ENCODE peak calls at places on chromosomes 1 and 21, in six cellular contexts. J is mesenchymal stem cell, R is IMR-90, G is neuronal stem cell, Y is H9, A is H1. E is an unnamed sample.

GRCh38 chr1:204872262-204872881 is 1.7 kb downstream of the NFASC start:
- DNase-seq in J (no peak), R (no peak), G (no peak), Y (no peak), A (no peak), E (no peak)

GRCh38 chr1:52141513-52142219 is at the start of gene ZFYVE9:
- DNase-seq in J (peak), R (peak), G (peak), Y (peak), A (peak), E (peak)

GRCh38 chr1:165764277-165764676 is 4.4 kb downstream of the TMCO1 start:
- DNase-seq in J (no peak), R (no peak), G (no peak), Y (no peak), A (no peak), E (no peak)

GRCh38 chr1:178361847-178362246 is 134.9 kb downstream of the CLEC20A start:
- DNase-seq in J (no peak), R (no peak), G (no peak), Y (no peak), A (no peak), E (no peak)

GRCh38 chr1:8284167-8284566 is 33.7 kb upstream of the SLC45A1 start:
- DNase-seq in J (peak), R (peak), G (no peak), Y (no peak), A (no peak), E (no peak)

GRCh38 chr1:167185062-167185461 is 35.6 kb upstream of the POU2F1 start:
- DNase-seq in J (no peak), R (no peak), G (no peak), Y (no peak), A (no peak), E (no peak)

GRCh38 chr1:2801535-2802291 is at the start of gene TTC34:
- DNase-seq in J (no peak), R (no peak), G (peak), Y (no peak), A (no peak), E (no peak)

GRCh38 chr1:88777604-88778149 is 93.6 kb downstream of the PKN2 start:
- DNase-seq in J (no peak), R (no peak), G (no peak), Y (peak), A (peak), E (no peak)

GRCh38 chr21:43364851-43365424 is 62.0 kb downstream of the SIK1 start:
- DNase-seq in J (no peak), R (no peak), G (no peak), Y (no peak), A (no peak), E (no peak)

GRCh38 chr1:159775716-159776115 is 5.0 kb upstream of the DUSP23 start:
- DNase-seq in J (no peak), R (no peak), G (no peak), Y (no peak), A (no peak), E (no peak)

GRCh38 chr1:159781992-159782391 is 1.2 kb downstream of the DUSP23 start:
- DNase-seq in J (no peak), R (no peak), G (no peak), Y (no peak), A (no peak), E (no peak)

GRCh38 chr1:159780583-159781582 is at the start of gene DUSP23:
- DNase-seq in J (peak), R (peak), G (peak), Y (peak), A (peak), E (peak)

GRCh38 chr1:159778266-159778665 is 2.5 kb upstream of the DUSP23 start:
- DNase-seq in J (no peak), R (no peak), G (no peak), Y (no peak), A (no peak), E (no peak)

GRCh38 chr1:159779403-159779851 is 1.3 kb upstream of the DUSP23 start:
- DNase-seq in J (no peak), R (peak), G (no peak), Y (no peak), A (no peak), E (no peak)
- H4K91ac ChIP-seq in J (no peak), R (no peak), G (no peak), Y (no peak), A (no peak), E (no peak)

DNA sequence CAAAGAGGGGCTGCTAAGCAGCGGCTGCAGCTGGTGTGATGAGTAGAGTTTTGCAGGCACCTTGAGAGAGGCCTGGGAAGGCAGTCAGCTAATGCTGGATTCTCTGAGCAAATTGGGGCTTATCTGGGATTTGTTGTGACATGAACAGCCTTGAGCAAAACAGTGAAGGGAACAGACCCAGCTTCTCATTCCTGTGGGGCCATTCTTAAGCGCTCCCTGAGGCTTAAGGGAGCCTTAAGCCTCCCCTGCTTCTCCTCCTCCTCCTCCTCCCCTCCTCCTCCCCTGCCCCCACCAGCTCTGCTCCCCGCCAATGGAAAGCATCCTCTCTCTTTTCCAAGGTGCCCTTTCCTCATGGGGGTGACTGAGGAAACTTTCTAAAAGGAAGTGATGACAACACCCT is 21.3 kb downstream of the HMGCS2 start:
- DNase-seq in J (no peak), R (no peak), G (no peak), Y (no peak), A (no peak), E (no peak)
- H4K91ac ChIP-seq in J (no peak), R (no peak), G (no peak), Y (no peak), A (no peak), E (no peak)

GRCh38 chr1:24281591-24281990 is 37.6 kb upstream of the GRHL3 start:
- DNase-seq in J (no peak), R (no peak), G (no peak), Y (no peak), A (no peak), E (no peak)
- H4K91ac ChIP-seq in J (no peak), R (no peak), G (no peak), Y (no peak), A (no peak), E (no peak)

GRCh38 chr1:180777072-180777689 is 135.5 kb upstream of the KIAA1614 start:
- DNase-seq in J (no peak), R (no peak), G (no peak), Y (no peak), A (no peak), E (no peak)

GRCh38 chr1:180775801-180776200 is 136.9 kb upstream of the KIAA1614 start:
- DNase-seq in J (no peak), R (no peak), G (no peak), Y (no peak), A (no peak), E (no peak)

GRCh38 chr1:180769889-180770288 is 138.1 kb downstream of the XPR1 start:
- DNase-seq in J (no peak), R (no peak), G (no peak), Y (no peak), A (no peak), E (no peak)

GRCh38 chr1:180778782-180779398 is 133.8 kb upstream of the KIAA1614 start:
- DNase-seq in J (no peak), R (no peak), G (no peak), Y (peak), A (no peak), E (no peak)

DNA sequence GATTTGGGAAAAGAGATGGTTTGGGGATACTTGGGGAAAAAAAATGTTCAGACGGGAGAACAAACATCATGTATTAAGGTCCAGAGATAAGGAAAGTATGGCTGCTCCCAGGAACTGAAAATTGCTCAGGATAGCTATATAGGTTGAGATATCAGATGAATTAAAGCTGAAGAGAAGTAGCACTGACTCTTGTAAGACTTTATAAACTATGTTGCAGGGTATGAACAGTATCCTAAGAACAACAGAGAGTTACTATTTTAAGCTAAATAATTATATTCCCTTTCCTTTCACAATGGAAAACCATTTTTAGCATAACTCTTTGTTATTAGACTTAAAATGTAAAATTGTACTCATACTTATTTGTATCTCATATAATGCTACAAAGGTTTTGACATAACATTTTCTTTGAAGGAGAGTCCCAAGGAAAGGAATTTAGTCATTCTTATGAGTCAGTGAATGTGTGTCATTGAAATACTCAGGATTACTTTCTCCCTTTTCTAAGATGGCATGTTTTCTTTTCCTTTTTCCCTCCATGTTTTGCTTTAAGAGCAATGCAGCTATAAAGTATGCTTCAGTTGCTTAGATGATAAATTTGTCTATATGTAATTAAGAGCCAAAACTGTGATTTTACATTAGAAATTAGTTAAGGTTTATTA is 139.4 kb upstream of the KIAA1614 start:
- DNase-seq in J (peak), R (peak), G (no peak), Y (no peak), A (no peak), E (peak)
- H4K91ac ChIP-seq in J (no peak), R (no peak), G (no peak), Y (no peak), A (no peak), E (no peak)

E was measured in trophoblast cell.